ENCODE peak calls at places on chromosomes 5 and 9, in four cellular contexts. B, T, J and L are unnamed samples.

GRCh38 chr9:133113928-133114351 is 7.1 kb downstream of the RALGDS start:
- DNase-seq in B (no peak), T (no peak), J (no peak), L (no peak)

GRCh38 chr9:97564291-97565175 is 63.1 kb downstream of the TMOD1 start:
- DNase-seq in B (peak; percentile 39), T (peak; percentile 89), J (no peak), L (no peak)

GRCh38 chr5:55421074-55421529 is 113.3 kb downstream of the MTREX start:
- DNase-seq in B (no peak), T (no peak), J (no peak), L (no peak)

GRCh38 chr9:90330215-90330614 is 312.4 kb downstream of the DIRAS2 start:
- DNase-seq in B (no peak), T (no peak), J (no peak), L (no peak)

GRCh38 chr9:134297082-134297415 is 29.2 kb upstream of the RXRA start:
- DNase-seq in B (no peak), T (no peak), J (no peak), L (no peak)

GRCh38 chr5:74579215-74579614 is 61.3 kb downstream of the ENC1 start:
- DNase-seq in B (no peak), T (no peak), J (peak; percentile 43), L (peak; percentile 66)

GRCh38 chr9:70694758-70695157 is 280.3 kb upstream of the KLF9 start:
- DNase-seq in B (no peak), T (no peak), J (no peak), L (no peak)

GRCh38 chr9:118961857-118962256 is 407.4 kb downstream of the BRINP1 start:
- DNase-seq in B (no peak), T (no peak), J (no peak), L (no peak)

GRCh38 chr9:96460877-96461276 is 10.9 kb downstream of the HABP4 start:
- DNase-seq in B (no peak), T (no peak), J (no peak), L (no peak)

GRCh38 chr5:170522211-170523128 is 18.6 kb downstream of the KCNIP1 start:
- DNase-seq in B (no peak), T (no peak), J (no peak), L (no peak)

GRCh38 chr9:12426198-12426864 is 266.9 kb upstream of the TYRP1 start:
- DNase-seq in B (no peak), T (peak; percentile 64), J (no peak), L (no peak)

GRCh38 chr5:135593886-135594285 is 15.1 kb upstream of the CXCL14 start:
- DNase-seq in B (no peak), T (no peak), J (no peak), L (no peak)

GRCh38 chr9:2771661-2772060 is 54.4 kb downstream of the KCNV2 start:
- DNase-seq in B (no peak), T (no peak), J (no peak), L (no peak)

GRCh38 chr5:87069974-87070608 is 197.6 kb upstream of the RASA1 start:
- DNase-seq in B (no peak), T (peak; percentile 72), J (no peak), L (no peak)

GRCh38 chr9:26603637-26604036 is 289.0 kb downstream of the CAAP1 start:
- DNase-seq in B (no peak), T (no peak), J (no peak), L (no peak)

GRCh38 chr5:93782978-93783377 is 41.6 kb upstream of the POU5F2 start:
- DNase-seq in B (no peak), T (no peak), J (no peak), L (no peak)

GRCh38 chr9:117184173-117184572 is 230.7 kb downstream of the ASTN2 start:
- DNase-seq in B (no peak), T (no peak), J (no peak), L (no peak)

GRCh38 chr5:170275376-170275994 is 22.1 kb downstream of the LCP2 start:
- DNase-seq in B (no peak), T (no peak), J (peak; percentile 75), L (peak; percentile 34)

GRCh38 chr9:126114850-126115460 is 211.7 kb upstream of the MVB12B start:
- DNase-seq in B (peak; percentile 9), T (no peak), J (no peak), L (no peak)

GRCh38 chr9:89311346-89312153 is 555 bp downstream of the CKS2 start:
- DNase-seq in B (no peak), T (peak; percentile 23), J (no peak), L (no peak)

GRCh38 chr5:140364472-140364765 is 4.4 kb downstream of the SLC4A9 start:
- DNase-seq in B (no peak), T (no peak), J (no peak), L (no peak)

GRCh38 chr9:137265496-137266161 is 10.5 kb downstream of the NELFB start:
- DNase-seq in B (no peak), T (no peak), J (no peak), L (no peak)

GRCh38 chr5:154756203-154756870 is 1.2 kb downstream of the LARP1 start:
- DNase-seq in B (peak; percentile 50), T (peak; percentile 46), J (peak; percentile 49), L (peak; percentile 32)

GRCh38 chr5:140346348-140347221 is at the start of gene HBEGF:
- DNase-seq in B (peak; percentile 93), T (peak; percentile 84), J (peak; percentile 39), L (peak; percentile 26)

GRCh38 chr5:175836741-175837729 is 34.3 kb upstream of the CPLX2 start:
- DNase-seq in B (no peak), T (no peak), J (no peak), L (no peak)

GRCh38 chr5:5398046-5398445 is 24.4 kb upstream of the ICE1 start:
- DNase-seq in B (no peak), T (no peak), J (no peak), L (no peak)

GRCh38 chr5:38660194-38660668 is 103.8 kb upstream of the LIFR start:
- DNase-seq in B (no peak), T (no peak), J (no peak), L (no peak)

GRCh38 chr5:84478603-84479002 is 93.9 kb upstream of the EDIL3 start:
- DNase-seq in B (no peak), T (no peak), J (no peak), L (no peak)

GRCh38 chr5:151094054-151094858 is 13.4 kb upstream of the TNIP1 start:
- DNase-seq in B (peak; percentile 48), T (no peak), J (no peak), L (peak; percentile 42)

GRCh38 chr5:151094861-151095260 is 14.0 kb upstream of the TNIP1 start:
- DNase-seq in B (no peak), T (no peak), J (no peak), L (no peak)

GRCh38 chr5:151095341-151096000 is 14.6 kb upstream of the TNIP1 start:
- DNase-seq in B (peak; percentile 60), T (peak; percentile 64), J (no peak), L (no peak)

GRCh38 chr5:151092750-151093149 is 11.9 kb upstream of the TNIP1 start:
- DNase-seq in B (no peak), T (no peak), J (no peak), L (no peak)

GRCh38 chr5:151093476-151093889 is 12.6 kb upstream of the TNIP1 start:
- DNase-seq in B (no peak), T (no peak), J (no peak), L (no peak)
- H3K4me3 ChIP-seq in B (no peak overlapping the region), T (no peak overlapping the region), J (no peak overlapping the region), L (peak overlapping the region; percentile 23)

GRCh38 chr9:131330814-131331600 is 41.5 kb downstream of the PLPP7 start:
- DNase-seq in B (no peak), T (peak; percentile 99), J (no peak), L (no peak)
- H3K4me1 ChIP-seq in B (peaks cover 6% of the 10 kb centered on the region), T (peaks cover 15% of the 10 kb centered on the region), J (no peaks in the 10 kb centered on the region), L (peaks cover under 1% of the 10 kb centered on the region)

GRCh38 chr5:177997319-177997670 is 1.3 kb upstream of the PROP1 start:
- DNase-seq in B (no peak), T (no peak), J (no peak), L (no peak)

GRCh38 chr5:177995691-177996595 is at the start of gene PROP1:
- DNase-seq in B (no peak), T (no peak), J (no peak), L (no peak)

GRCh38 chr5:177994561-177995190 is 1.4 kb downstream of the PROP1 start:
- DNase-seq in B (no peak), T (no peak), J (no peak), L (no peak)

GRCh38 chr5:177996660-177997318 is 747 bp upstream of the PROP1 start:
- DNase-seq in B (no peak), T (no peak), J (no peak), L (no peak)

DNA sequence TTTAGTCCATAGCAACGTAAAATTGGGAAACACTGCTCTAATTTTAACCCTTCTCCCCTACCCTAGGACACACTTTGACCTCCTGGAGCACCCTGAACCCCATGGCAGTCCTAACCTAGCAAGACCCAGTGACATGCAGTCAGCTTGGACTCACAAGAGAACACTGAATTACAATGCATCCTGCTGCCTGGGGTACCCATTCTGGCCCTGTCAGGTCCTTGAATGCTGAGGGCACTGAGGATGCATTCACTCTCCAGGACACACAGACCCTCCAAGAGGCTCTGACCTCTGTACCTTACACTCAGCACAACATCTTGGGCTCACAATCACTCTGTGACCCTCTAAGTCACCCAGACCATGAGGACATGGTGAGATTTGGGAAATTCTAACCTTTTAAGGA is 1.8 kb upstream of the PROP1 start:
- DNase-seq in B (no peak), T (no peak), J (no peak), L (no peak)
- H3K27me3 ChIP-seq in B (no peaks in the 10 kb centered on the region), T (peaks cover 2% of the 10 kb centered on the region), J (no peaks in the 10 kb centered on the region), L (peaks cover 9% of the 10 kb centered on the region)

GRCh38 chr5:43039468-43040286 is 442 bp downstream of the ANXA2R start:
- DNase-seq in B (peak; percentile 51), T (peak; percentile 83), J (peak; percentile 73), L (peak; percentile 54)

GRCh38 chr5:43042176-43042625 is 2.1 kb upstream of the ANXA2R start:
- DNase-seq in B (peak; percentile 74), T (no peak), J (peak; percentile 92), L (peak; percentile 86)

GRCh38 chr5:43041669-43042175 is 1.6 kb upstream of the ANXA2R start:
- DNase-seq in B (peak; percentile 58), T (peak; percentile 89), J (no peak), L (no peak)

GRCh38 chr5:43040287-43041098 is at the start of gene ANXA2R:
- DNase-seq in B (peak; percentile 88), T (peak; percentile 97), J (peak; percentile 95), L (peak; percentile 99)

GRCh38 chr5:43041131-43041668 is 1.1 kb upstream of the ANXA2R start:
- DNase-seq in B (no peak), T (no peak), J (peak; percentile 73), L (peak; percentile 35)
- H3K4me3 ChIP-seq in B (peak overlapping the region; percentile 62), T (peak overlapping the region; percentile 54), J (peak overlapping the region; percentile 98), L (peak overlapping the region; percentile 100)

DNA sequence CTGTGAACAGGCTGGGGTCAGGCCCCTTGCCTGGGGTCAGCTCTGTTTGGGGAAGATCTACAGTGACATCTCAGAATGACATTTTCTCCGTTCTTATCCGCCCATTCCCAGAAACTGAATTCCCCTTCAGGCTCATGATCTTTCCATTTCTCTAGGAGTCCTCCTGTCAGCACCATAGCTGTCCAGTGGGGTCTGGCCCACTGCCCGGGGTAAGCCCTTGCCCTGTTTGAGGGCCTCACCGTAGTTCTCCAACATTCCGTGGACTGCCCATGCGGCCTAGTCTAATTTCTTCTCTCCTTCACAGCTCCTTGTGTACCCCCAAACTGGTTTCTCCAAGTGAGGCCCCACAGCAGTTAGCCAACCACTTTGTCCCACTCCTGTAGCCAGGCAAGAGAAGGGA is 68.4 kb downstream of the ENTREP1 start:
- DNase-seq in B (no peak), T (no peak), J (no peak), L (no peak)
- H3K4me1 ChIP-seq in B (peaks cover 17% of the 10 kb centered on the region), T (peaks cover 2% of the 10 kb centered on the region), J (no peaks in the 10 kb centered on the region), L (no peaks in the 10 kb centered on the region)

GRCh38 chr5:73230264-73231244 is 57.6 kb downstream of the TMEM174 start:
- DNase-seq in B (no peak), T (no peak), J (no peak), L (no peak)
- H3K27me3 ChIP-seq in B (peaks cover 28% of the 10 kb centered on the region), T (peaks cover 79% of the 10 kb centered on the region), J (peaks cover 52% of the 10 kb centered on the region), L (peaks cover 35% of the 10 kb centered on the region)

GRCh38 chr9:128687453-128687852 is 1.6 kb upstream of the SET start:
- DNase-seq in B (no peak), T (no peak), J (no peak), L (no peak)
- H3K4me3 ChIP-seq in B (no peak overlapping the region), T (no peak overlapping the region), J (no peak overlapping the region), L (no peak overlapping the region)